ENCODE peak calls at places on chromosomes 3 and 15, in eight cellular contexts. G is transverse colon, R is stomach, H is IMR-90, P is uterus, J is HCT116, W is tibial artery, S is mammary epithelial cell. Q is an unnamed sample.

GRCh38 chr3:170469151-170470062 is 50.7 kb downstream of the CLDN11 start:
- DNase-seq in W (no peak), G (no peak), S (no peak), P (peak; percentile 53), H (peak; percentile 83), R (no peak), J (no peak), Q (no peak)

GRCh38 chr15:34055868-34056595 is 17.0 kb upstream of the AVEN start:
- DNase-seq in J (no peak), G (no peak), W (no peak), H (peak; percentile 85), R (no peak), S (no peak), P (no peak), Q (no peak)

GRCh38 chr3:176328198-176328597 is 869.1 kb downstream of the TBL1XR1 start:
- DNase-seq in P (no peak), W (no peak), S (no peak), H (no peak), R (no peak), J (no peak), G (no peak), Q (no peak)

GRCh38 chr3:32817561-32818430 is at the start of gene TRIM71:
- DNase-seq in W (no peak), G (no peak), H (no peak), S (peak; percentile 39), J (no peak), R (no peak), P (no peak), Q (no peak)

GRCh38 chr3:130242850-130243569 is 102.5 kb upstream of the COL6A5 start:
- DNase-seq in G (no peak), S (peak; percentile 8), P (no peak), W (no peak), J (no peak), R (no peak), H (peak; percentile 10), Q (no peak)

GRCh38 chr15:77988386-77989301 is 88.9 kb downstream of the TBC1D2B start:
- DNase-seq in W (peak; percentile 62), J (no peak), R (no peak), P (peak; percentile 18), H (no peak), S (no peak), G (no peak), Q (no peak)

GRCh38 chr3:122331886-122332285 is 6.8 kb downstream of the CSTA start:
- DNase-seq in J (no peak), W (no peak), R (no peak), S (no peak), G (no peak), H (no peak), P (no peak), Q (no peak)

GRCh38 chr3:171028025-171028778 is 1.7 kb upstream of the SLC2A2 start:
- DNase-seq in W (peak; percentile 61), S (peak; percentile 86), G (peak; percentile 21), R (peak; percentile 43), H (peak; percentile 92), P (peak; percentile 47), J (no peak), Q (peak; percentile 60)

GRCh38 chr3:132645058-132645457 is 14.6 kb downstream of the ACAD11 start:
- DNase-seq in G (no peak), J (no peak), R (no peak), S (no peak), W (no peak), P (no peak), H (no peak), Q (no peak)

GRCh38 chr3:71708478-71709098 is 16.6 kb downstream of the EIF4E3 start:
- DNase-seq in J (no peak), P (no peak), R (no peak), G (no peak), H (no peak), W (no peak), S (no peak), Q (no peak)

GRCh38 chr3:128103277-128103676 is 20.3 kb downstream of the RUVBL1 start:
- DNase-seq in S (no peak), H (no peak), R (no peak), J (no peak), W (no peak), G (no peak), P (no peak), Q (no peak)

GRCh38 chr3:41893977-41894376 is 67.9 kb downstream of the ULK4 start:
- DNase-seq in R (no peak), H (peak; percentile 62), W (no peak), J (peak; percentile 51), S (peak; percentile 36), G (no peak), P (no peak), Q (peak; percentile 22)

GRCh38 chr3:73707772-73708171 is 83.0 kb upstream of the PDZRN3 start:
- DNase-seq in S (no peak), P (no peak), J (no peak), G (no peak), W (no peak), R (no peak), H (peak; percentile 57), Q (no peak)

GRCh38 chr3:42292009-42292408 is 26.0 kb upstream of the CCK start:
- DNase-seq in G (no peak), R (no peak), H (no peak), P (no peak), J (no peak), S (no peak), W (no peak), Q (no peak)

GRCh38 chr3:30625541-30626438 is 19.4 kb downstream of the TGFBR2 start:
- DNase-seq in P (no peak), W (no peak), R (no peak), G (no peak), J (peak; percentile 80), H (peak; percentile 88), S (peak; percentile 92), Q (no peak)

GRCh38 chr3:143201870-143202269 is 82.3 kb downstream of the CHST2 start:
- DNase-seq in S (no peak), H (no peak), G (no peak), P (no peak), J (no peak), W (no peak), R (no peak), Q (no peak)

GRCh38 chr3:183108002-183108449 is 8.7 kb upstream of the MCCC1 start:
- DNase-seq in G (no peak), H (peak; percentile 44), P (no peak), W (no peak), S (no peak), R (no peak), J (no peak), Q (no peak)

GRCh38 chr15:45734244-45734643 is 99.4 kb downstream of the SQOR start:
- DNase-seq in P (no peak), H (no peak), S (no peak), R (no peak), J (no peak), W (no peak), G (no peak), Q (no peak)

GRCh38 chr3:97138914-97139541 is 324.6 kb downstream of the EPHA6 start:
- DNase-seq in R (no peak), P (no peak), H (no peak), W (no peak), J (no peak), G (no peak), S (peak; percentile 1), Q (no peak)

GRCh38 chr15:87570186-87570585 is 686.4 kb downstream of the NTRK3 start:
- DNase-seq in H (no peak), G (no peak), J (no peak), S (no peak), R (no peak), W (no peak), P (no peak), Q (no peak)

GRCh38 chr15:77140220-77140619 is 69.3 kb upstream of the TSPAN3 start:
- DNase-seq in G (no peak), H (no peak), S (no peak), R (no peak), W (no peak), J (no peak), P (no peak), Q (no peak)

DNA sequence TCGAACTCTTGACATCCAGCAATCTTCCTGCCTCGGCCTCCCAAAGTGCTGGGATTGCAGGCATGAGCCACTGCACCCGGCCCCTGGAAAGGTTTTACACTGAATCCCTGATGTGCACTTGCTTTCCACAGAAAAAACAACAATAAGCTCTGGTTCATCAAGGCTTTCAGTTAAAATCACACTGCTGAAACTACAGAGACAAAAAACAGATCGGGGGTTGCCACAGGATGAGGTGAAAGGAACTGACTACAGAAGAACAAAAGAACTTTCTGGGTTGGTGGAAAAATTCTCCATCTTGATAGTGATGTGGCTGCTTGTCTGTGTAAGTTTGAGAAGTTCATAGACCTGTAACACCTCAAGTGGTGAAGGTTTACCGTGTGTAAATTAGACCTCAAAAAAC is 2.9 kb downstream of the RAB43 start:
- DNase-seq in S (no peak), R (no peak), P (no peak), J (no peak), W (no peak), G (no peak), H (no peak), Q (no peak)
- H3K27ac ChIP-seq in S (no peak overlapping the region), R (peak overlapping the region; percentile 96), P (no peak overlapping the region), J (no peak overlapping the region), W (no peak overlapping the region), G (peak overlapping the region; percentile 92), H (no peak overlapping the region), Q (no peak overlapping the region)

GRCh38 chr3:55554621-55555020 is 67.5 kb upstream of the WNT5A start:
- DNase-seq in R (no peak), G (no peak), H (no peak), J (no peak), S (no peak), W (no peak), P (no peak), Q (no peak)

GRCh38 chr3:55544219-55544618 is 57.1 kb upstream of the WNT5A start:
- DNase-seq in J (no peak), S (no peak), G (no peak), W (no peak), R (no peak), P (no peak), H (no peak), Q (no peak)

GRCh38 chr3:55551644-55552043 is 64.5 kb upstream of the WNT5A start:
- DNase-seq in J (no peak), G (no peak), S (no peak), W (no peak), H (no peak), R (no peak), P (no peak), Q (no peak)

GRCh38 chr3:55547086-55547666 is 60.1 kb upstream of the WNT5A start:
- DNase-seq in P (no peak), W (no peak), J (no peak), S (no peak), G (no peak), R (no peak), H (no peak), Q (no peak)

GRCh38 chr3:55549172-55549571 is 62.1 kb upstream of the WNT5A start:
- DNase-seq in H (peak; percentile 44), W (no peak), J (no peak), S (no peak), P (no peak), R (no peak), G (no peak), Q (no peak)
- TF ChIP-seq CTCF in H (peak; percentile 25), W (no peak), J (no peak), S (peak; percentile 8), P (peak; percentile 8), R (no peak), G (peak; percentile 4), Q (no peak)

GRCh38 chr15:89136818-89137772 is 48.8 kb downstream of the ABHD2 start:
- DNase-seq in H (peak; percentile 33), S (no peak), W (peak; percentile 71), R (no peak), J (no peak), G (peak; percentile 22), P (no peak), Q (peak; percentile 74)
- H3K27ac ChIP-seq in H (peak overlapping the region; percentile 59), S (no peak overlapping the region), W (peak overlapping the region; percentile 85), R (peak overlapping the region; percentile 71), J (no peak overlapping the region), G (peak overlapping the region; percentile 78), P (peak overlapping the region; percentile 67), Q (peak overlapping the region; percentile 82)

GRCh38 chr3:13113346-13114335 is 40.4 kb upstream of the IQSEC1 start:
- DNase-seq in H (no peak), P (no peak), W (peak; percentile 60), R (no peak), G (no peak), J (no peak), S (no peak), Q (no peak)
- TF ChIP-seq CTCF in H (no peak), P (no peak), W (no peak), R (no peak), G (no peak), J (no peak), S (no peak), Q (no peak)

Q was measured in heart right ventricle.